ENCODE peak calls at places on chromosomes 11 and 22, in four cellular contexts. J is heart left ventricle, G is OCI-LY7, U is astrocyte of the spinal cord. V is an unnamed sample.

GRCh38 chr11:74932797-74933196 is 16.1 kb downstream of the XRRA1 start:
- DNase-seq in U (peak), G (no peak), J (no peak), V (peak)

GRCh38 chr11:114291381-114291780 is 4.8 kb upstream of the NNMT start:
- DNase-seq in G (no peak), J (no peak), U (peak), V (no peak)

GRCh38 chr11:30749268-30749667 is 163.1 kb upstream of the MPPED2 start:
- DNase-seq in J (no peak), G (no peak), U (no peak), V (no peak)

GRCh38 chr11:14519692-14520085 is 497 bp downstream of the PSMA1 start:
- DNase-seq in G (peak), J (no peak), U (no peak), V (peak)

GRCh38 chr11:110182886-110183285 is 89.7 kb downstream of the ZC3H12C start:
- DNase-seq in U (peak), G (no peak), J (no peak), V (peak)

GRCh38 chr22:29587938-29588699 is 7.2 kb upstream of the NIPSNAP1 start:
- DNase-seq in U (peak), J (no peak), G (no peak), V (peak)

GRCh38 chr11:126637800-126638175 is 282.3 kb downstream of the ST3GAL4 start:
- DNase-seq in G (no peak), U (peak), J (no peak), V (no peak)

GRCh38 chr22:49242480-49242879 is 585.2 kb downstream of the BRD1 start:
- DNase-seq in U (no peak), J (no peak), G (no peak), V (no peak)

GRCh38 chr11:70556884-70557741 is 158.8 kb downstream of the CTTN start:
- DNase-seq in G (no peak), U (peak), J (no peak), V (peak)

DNA sequence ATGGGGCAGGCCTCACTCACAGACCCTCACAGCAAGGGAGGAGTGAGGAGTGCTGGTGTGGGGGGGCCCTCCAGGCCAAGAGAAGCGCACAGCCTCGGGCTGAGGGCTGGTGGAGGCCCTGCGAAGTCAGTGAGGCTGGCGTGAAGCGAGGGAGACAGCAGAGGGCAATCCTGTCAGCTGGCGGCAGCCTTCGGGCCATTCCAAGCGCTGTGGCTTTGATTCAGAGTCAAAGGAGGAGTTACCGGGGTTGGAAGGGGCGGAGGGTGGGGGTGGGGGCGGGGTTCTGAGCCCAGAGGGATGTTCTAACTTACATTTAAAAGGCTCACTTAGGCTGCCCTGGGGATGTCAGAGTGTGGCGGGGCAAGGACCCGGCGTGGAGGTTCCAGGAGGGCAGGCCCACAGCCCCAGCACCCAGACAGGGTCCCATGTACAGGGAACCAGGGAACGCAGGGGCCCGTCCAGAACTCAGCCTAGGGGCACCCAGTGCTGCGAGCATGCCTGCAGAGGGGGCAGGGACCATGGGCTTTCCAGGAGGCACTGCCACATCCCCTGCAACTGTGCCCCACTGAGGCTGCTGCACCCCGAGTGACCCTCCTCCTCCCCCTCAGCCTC is 39.5 kb upstream of the TTLL12 start:
- DNase-seq in U (peak), J (no peak), G (no peak), V (no peak)
- TF ChIP-seq CTCF in U (no peak), J (no peak), G (no peak), V (no peak)

DNA sequence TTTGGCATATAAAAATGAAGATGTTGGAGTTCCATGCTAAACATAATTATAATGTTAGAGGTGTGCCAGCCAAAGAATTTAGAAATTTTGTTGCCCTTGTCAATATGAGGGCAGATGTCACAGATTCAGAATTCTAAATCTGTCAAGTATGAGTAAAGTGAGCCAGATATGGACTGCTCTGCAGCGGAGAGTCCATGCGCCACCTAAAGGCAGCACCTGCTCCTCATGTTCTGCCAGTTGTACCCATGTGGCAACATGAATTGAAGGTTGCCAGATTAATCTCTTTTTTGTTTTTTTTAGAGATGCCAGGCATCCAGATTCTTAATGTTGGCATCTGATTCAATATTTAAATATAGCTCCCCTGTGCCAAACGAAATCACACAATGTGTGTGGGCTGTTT is 678.6 kb upstream of the ANO5 start:
- DNase-seq in J (no peak), G (peak), U (no peak), V (peak)
- TF ChIP-seq CTCF in J (no peak), G (peak), U (no peak), V (peak)

DNA sequence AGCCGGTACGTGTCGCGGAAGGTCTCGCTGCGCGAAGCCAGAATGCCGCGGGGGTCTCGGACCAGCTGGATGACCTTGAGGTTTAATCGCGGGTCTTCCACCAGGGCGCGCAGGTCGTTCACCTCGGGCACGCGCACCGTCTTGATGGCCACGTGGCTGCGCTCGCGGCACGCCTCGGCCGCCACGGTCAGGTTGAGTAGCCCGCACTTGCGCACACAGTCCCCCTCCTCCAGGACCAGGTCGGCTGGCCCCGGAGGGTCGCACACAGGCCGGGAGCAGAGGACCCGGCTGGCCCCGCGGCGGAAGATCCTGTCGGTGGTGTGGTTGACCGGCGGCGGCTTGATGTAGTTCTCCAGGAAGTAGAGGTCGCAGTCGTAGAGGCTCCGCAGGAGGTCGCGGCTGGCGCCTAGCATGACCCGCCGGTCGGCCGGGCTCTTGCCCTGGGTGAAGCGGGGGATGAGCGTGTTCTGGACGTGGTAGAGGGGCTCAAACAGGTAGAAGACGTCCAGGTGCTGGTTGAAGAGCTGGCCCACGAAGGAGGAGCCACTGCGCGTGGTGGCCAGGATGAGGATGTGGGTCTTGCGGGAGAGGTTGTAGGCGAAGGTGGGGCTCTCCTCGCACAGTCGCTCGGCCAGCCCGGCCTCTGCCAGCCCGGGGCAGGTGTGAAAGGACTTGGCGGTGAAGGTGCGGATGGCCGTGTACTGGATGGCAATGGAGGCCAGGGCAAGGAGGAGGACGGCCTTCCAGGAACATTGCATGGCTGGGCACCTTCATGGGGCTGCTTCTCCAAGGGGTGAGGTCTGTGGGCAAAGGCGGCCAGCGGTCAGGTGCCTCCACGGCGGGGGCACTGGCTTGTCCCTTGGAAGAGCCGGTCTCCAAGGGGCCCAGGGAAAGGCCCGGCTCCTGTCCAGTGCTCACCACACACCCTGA is 15.0 kb downstream of the CHST1 start:
- DNase-seq in U (no peak), G (no peak), J (no peak), V (no peak)
- TF ChIP-seq CTCF in U (no peak), G (no peak), J (no peak), V (no peak)

GRCh38 chr22:39459681-39460080 is 2.9 kb downstream of the MGAT3 start:
- DNase-seq in U (no peak), G (no peak), J (no peak), V (no peak)

GRCh38 chr22:39463277-39463676 is 6.5 kb downstream of the MGAT3 start:
- DNase-seq in J (no peak), U (no peak), G (no peak), V (no peak)

GRCh38 chr22:39463931-39464390 is 7.1 kb downstream of the MGAT3 start:
- DNase-seq in G (no peak), U (no peak), J (peak), V (peak)

GRCh38 chr22:39466228-39467006 is 9.6 kb downstream of the MGAT3 start:
- DNase-seq in G (no peak), U (no peak), J (no peak), V (no peak)

DNA sequence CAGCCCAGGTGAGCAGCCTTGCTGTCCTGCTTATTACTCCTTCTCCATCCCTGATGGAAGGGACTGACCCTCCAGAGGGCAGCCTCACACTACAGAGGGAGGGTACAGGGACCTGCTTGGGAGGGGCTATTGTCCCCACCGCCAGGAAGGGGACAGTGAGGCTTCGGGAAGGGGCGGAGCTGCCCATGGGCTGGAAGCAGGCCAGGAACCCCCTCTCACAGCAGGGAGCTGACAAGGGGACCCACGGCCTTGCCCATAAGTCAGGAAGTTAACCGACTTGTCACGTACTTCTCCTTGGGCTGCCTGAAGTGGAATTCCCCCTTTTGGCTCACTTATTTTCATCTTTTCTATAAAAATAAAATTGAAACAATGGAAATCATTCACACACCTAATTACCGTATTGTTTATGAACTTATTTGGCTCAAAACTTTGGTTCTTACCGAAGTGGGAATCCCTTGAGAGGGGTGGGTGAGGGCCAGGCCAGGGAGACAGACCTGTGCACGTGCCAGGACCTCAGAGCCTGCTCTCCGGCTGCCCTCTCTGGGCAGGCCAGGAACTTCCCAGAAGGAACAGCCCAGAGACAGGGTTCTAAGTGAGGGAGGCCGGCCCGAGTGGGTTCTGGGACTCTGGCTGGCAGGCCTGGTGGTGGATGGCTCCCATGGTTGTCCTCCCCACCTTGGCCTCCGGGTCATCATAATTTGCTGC is 5.8 kb downstream of the MGAT3 start:
- DNase-seq in J (peak), U (no peak), G (no peak), V (no peak)
- TF ChIP-seq CTCF in J (peak), U (no peak), G (peak), V (no peak)

V was measured in bronchial epithelial cell.